ENCODE peak calls at places on chromosomes 2 and 18, in six cellular contexts. K is IMR-90, M is mesenchymal stem cell, U is trophoblast cell, S is H9, C is H1. V is an unnamed sample.

GRCh38 chr2:106120432-106120831 is 73.7 kb downstream of the UXS1 start:
- DNase-seq in K (no peak), M (no peak), U (no peak), S (no peak), C (no peak), V (no peak)

GRCh38 chr18:24631238-24632025 is 171.0 kb downstream of the HRH4 start:
- DNase-seq in K (peak; percentile 15), M (no peak), U (no peak), S (peak; percentile 53), C (no peak), V (no peak)

GRCh38 chr2:64542071-64543005 is 18.2 kb downstream of the AFTPH start:
- DNase-seq in K (no peak), M (no peak), U (no peak), S (no peak), C (no peak), V (no peak)

GRCh38 chr2:238498188-238498587 is 71.5 kb downstream of the ASB1 start:
- DNase-seq in K (no peak), M (no peak), U (no peak), S (peak; percentile 8), C (no peak), V (no peak)

GRCh38 chr2:83744830-83745229 is 714.2 kb downstream of the SUCLG1 start:
- DNase-seq in K (no peak), M (no peak), U (no peak), S (no peak), C (no peak), V (no peak)

GRCh38 chr18:22483407-22483806 is 65.7 kb upstream of the CTAGE1 start:
- DNase-seq in K (no peak), M (no peak), U (no peak), S (no peak), C (no peak), V (no peak)

GRCh38 chr18:72376256-72376655 is 167.9 kb downstream of the CBLN2 start:
- DNase-seq in K (no peak), M (no peak), U (no peak), S (no peak), C (no peak), V (no peak)

GRCh38 chr18:59760212-59760997 is 63.2 kb upstream of the CCBE1 start:
- DNase-seq in K (no peak), M (no peak), U (no peak), S (no peak), C (no peak), V (no peak)

GRCh38 chr2:24863636-24864035 is 56.4 kb downstream of the ADCY3 start:
- DNase-seq in K (peak; percentile 75), M (no peak), U (no peak), S (no peak), C (no peak), V (no peak)

GRCh38 chr2:54772110-54772509 is 48.6 kb downstream of the EML6 start:
- DNase-seq in K (peak; percentile 23), M (peak; percentile 49), U (peak; percentile 52), S (no peak), C (no peak), V (no peak)

GRCh38 chr2:8633735-8634313 is 48.0 kb upstream of the ID2 start:
- DNase-seq in K (peak; percentile 96), M (peak; percentile 67), U (no peak), S (no peak), C (no peak), V (no peak)

GRCh38 chr2:56130463-56131070 is 53.2 kb upstream of the CCDC85A start:
- DNase-seq in K (peak; percentile 31), M (peak; percentile 57), U (peak; percentile 46), S (peak; percentile 41), C (no peak), V (no peak)

GRCh38 chr18:57301573-57302230 is 50.7 kb upstream of the ST8SIA3 start:
- DNase-seq in K (no peak), M (no peak), U (no peak), S (peak; percentile 38), C (no peak), V (peak; percentile 27)

GRCh38 chr18:4433762-4434161 is 21.3 kb downstream of the DLGAP1 start:
- DNase-seq in K (peak; percentile 6), M (no peak), U (no peak), S (no peak), C (no peak), V (no peak)

GRCh38 chr2:160110674-160111239 is 48.3 kb upstream of the PLA2R1 start:
- DNase-seq in K (no peak), M (no peak), U (no peak), S (no peak), C (no peak), V (no peak)

GRCh38 chr2:32772623-32773221 is 144.9 kb downstream of the TTC27 start:
- DNase-seq in K (peak; percentile 76), M (peak; percentile 75), U (peak; percentile 70), S (peak; percentile 32), C (peak; percentile 5), V (peak; percentile 56)

GRCh38 chr2:217903142-217903858 is 99.5 kb downstream of the TNS1 start:
- DNase-seq in K (no peak), M (no peak), U (no peak), S (no peak), C (no peak), V (no peak)

GRCh38 chr2:172558372-172558771 is 2.5 kb downstream of the PDK1 start:
- DNase-seq in K (no peak), M (no peak), U (peak; percentile 21), S (no peak), C (no peak), V (no peak)

GRCh38 chr18:2654828-2655152 is 736 bp upstream of the SMCHD1 start:
- DNase-seq in K (peak; percentile 7), M (no peak), U (peak; percentile 18), S (no peak), C (no peak), V (no peak)

GRCh38 chr18:70464343-70465114 is 175.7 kb downstream of the SOCS6 start:
- DNase-seq in K (peak; percentile 55), M (peak; percentile 79), U (peak; percentile 61), S (peak; percentile 78), C (peak; percentile 34), V (peak; percentile 54)

GRCh38 chr2:64654063-64654811 is 524 bp upstream of the SERTAD2 start:
- DNase-seq in K (peak; percentile 79), M (peak; percentile 85), U (peak; percentile 82), S (peak; percentile 76), C (peak; percentile 44), V (peak; percentile 89)

GRCh38 chr2:17416891-17417391 is 101.3 kb downstream of the RAD51AP2 start:
- DNase-seq in K (peak; percentile 81), M (peak; percentile 57), U (no peak), S (no peak), C (no peak), V (no peak)

GRCh38 chr2:146527166-146527565 is 1317.7 kb upstream of the ACVR2A start:
- DNase-seq in K (peak; percentile 45), M (no peak), U (no peak), S (no peak), C (no peak), V (no peak)

GRCh38 chr2:233259745-233260144 is 8.3 kb downstream of the ATG16L1 start:
- DNase-seq in K (peak; percentile 52), M (peak; percentile 49), U (no peak), S (no peak), C (no peak), V (no peak)

GRCh38 chr2:11397046-11397445 is 52.6 kb upstream of the ROCK2 start:
- DNase-seq in K (no peak), M (no peak), U (no peak), S (no peak), C (no peak), V (no peak)

GRCh38 chr2:14423145-14423906 is 209.2 kb upstream of the LRATD1 start:
- DNase-seq in K (no peak), M (no peak), U (peak; percentile 77), S (no peak), C (no peak), V (no peak)

GRCh38 chr18:62566199-62566598 is 43.4 kb downstream of the ZCCHC2 start:
- DNase-seq in K (peak; percentile 7), M (peak; percentile 31), U (peak; percentile 59), S (no peak), C (peak; percentile 5), V (no peak)

DNA sequence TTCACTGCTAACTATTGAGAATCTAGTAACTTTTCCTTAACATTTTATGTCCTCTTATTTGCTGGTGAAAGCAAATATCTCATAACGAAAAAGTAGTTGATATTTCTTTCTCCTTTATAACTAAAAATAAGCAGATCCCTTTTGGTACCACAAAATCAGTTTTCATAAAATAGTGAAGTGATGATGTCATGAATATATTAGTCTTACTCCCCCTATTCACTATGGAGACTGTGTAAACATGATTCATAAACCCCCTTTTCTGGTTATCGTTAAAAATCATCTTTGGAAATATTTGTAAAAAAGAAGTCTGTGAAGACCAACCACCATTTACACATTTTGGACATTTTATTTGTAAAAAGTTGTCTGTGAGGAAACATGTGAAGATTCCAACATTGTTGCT is 734.9 kb downstream of the NUP35 start:
- DNase-seq in K (no peak), M (no peak), U (no peak), S (no peak), C (no peak), V (no peak)
- H3K14ac ChIP-seq in K (no peak overlapping the region), M (no peak overlapping the region), U (no peak overlapping the region), S (no peak overlapping the region), C (no peak overlapping the region), V (no peak overlapping the region)

GRCh38 chr2:45214550-45214949 is 205.3 kb upstream of the SIX2 start:
- DNase-seq in K (no peak), M (no peak), U (no peak), S (no peak), C (no peak), V (no peak)
- H3K14ac ChIP-seq in K (no peak overlapping the region), M (no peak overlapping the region), U (no peak overlapping the region), S (no peak overlapping the region), C (no peak overlapping the region), V (no peak overlapping the region)

DNA sequence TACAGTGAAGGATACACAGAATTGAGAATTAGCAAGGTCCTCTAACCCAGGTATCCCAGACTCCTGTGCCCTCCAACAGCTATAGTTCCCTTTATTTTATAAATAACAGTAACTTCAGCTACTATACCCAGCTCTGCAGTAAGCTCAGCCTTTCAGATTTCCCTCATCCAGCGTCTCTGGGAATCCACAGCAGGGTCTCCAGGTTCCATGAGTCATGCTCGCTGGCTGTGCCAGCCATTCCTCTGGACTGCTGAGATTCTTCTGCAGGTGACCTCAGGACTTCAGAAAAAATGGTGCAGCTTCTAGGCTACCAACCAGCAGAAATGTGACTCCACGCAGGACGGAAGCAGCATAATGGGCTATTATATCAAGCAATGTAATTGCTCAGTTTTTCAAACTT is 419.3 kb downstream of the ZNF516 start:
- DNase-seq in K (no peak), M (no peak), U (no peak), S (no peak), C (no peak), V (no peak)
- H3K14ac ChIP-seq in K (no peak overlapping the region), M (no peak overlapping the region), U (no peak overlapping the region), S (no peak overlapping the region), C (no peak overlapping the region), V (no peak overlapping the region)

DNA sequence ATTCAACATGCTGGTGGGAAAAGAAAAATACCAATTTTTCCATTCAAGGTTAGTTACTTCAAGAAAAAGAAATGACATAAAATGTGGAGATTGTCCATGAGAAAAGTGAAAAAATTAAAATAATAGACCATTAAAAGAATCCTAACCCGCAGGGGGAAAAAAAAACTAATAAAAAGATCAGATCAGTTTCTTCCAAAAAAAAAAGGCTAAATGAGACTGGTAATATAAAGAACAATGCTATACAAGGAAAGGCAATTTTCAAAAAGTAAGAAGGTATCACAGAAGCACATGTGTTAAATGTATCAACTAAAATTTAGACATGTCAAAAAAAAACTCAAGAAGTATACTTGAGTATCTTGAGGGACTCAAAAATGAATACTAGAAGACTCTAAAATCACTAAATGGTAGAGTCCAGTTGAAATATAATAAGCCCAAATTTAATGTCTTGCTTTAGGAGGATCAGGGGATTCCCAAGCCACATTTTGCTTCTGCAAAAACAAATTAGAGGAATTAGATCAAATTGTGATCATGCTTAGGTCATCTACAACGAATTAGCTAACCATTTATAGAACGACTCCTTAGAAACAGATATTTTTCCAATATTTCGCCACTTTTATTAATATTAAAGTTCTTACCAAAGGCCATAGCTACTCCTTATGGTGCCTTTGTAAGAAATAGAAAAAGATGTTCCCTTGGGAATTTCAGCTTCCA is 35.8 kb upstream of the GLS start:
- DNase-seq in K (no peak), M (no peak), U (no peak), S (no peak), C (no peak), V (no peak)
- H3K14ac ChIP-seq in K (no peak overlapping the region), M (no peak overlapping the region), U (no peak overlapping the region), S (no peak overlapping the region), C (no peak overlapping the region), V (no peak overlapping the region)

V was measured in neuronal stem cell.